ENCODE peak calls at places on chromosomes 3 and 15, in five cellular contexts. C, A, N, B and V are unnamed samples.
A peak's percentile ranks its signal among the peaks of the same experiment; 100 is the strongest.

GRCh38 chr3:46076606-46077005 is 49.3 kb upstream of the XCR1 start:
- DNase-seq in C (no peak), A (no peak), N (no peak), B (no peak), V (no peak)

GRCh38 chr3:115784739-115785571 is 161.6 kb downstream of the GAP43 start:
- DNase-seq in C (no peak), A (peak; percentile 88), N (peak; percentile 19), B (no peak), V (no peak)

GRCh38 chr3:4992118-4992517 is 12.9 kb downstream of the BHLHE40 start:
- DNase-seq in C (no peak), A (no peak), N (no peak), B (no peak), V (no peak)

GRCh38 chr15:70260580-70260979 is 162.9 kb upstream of the TLE3 start:
- DNase-seq in C (no peak), A (no peak), N (no peak), B (no peak), V (no peak)

GRCh38 chr15:101288905-101289513 is 6.0 kb downstream of the SNRPA1 start:
- DNase-seq in C (no peak), A (peak; percentile 70), N (peak; percentile 2), B (no peak), V (peak; percentile 33)

GRCh38 chr3:128347282-128347681 is 119.4 kb downstream of the DNAJB8 start:
- DNase-seq in C (no peak), A (no peak), N (no peak), B (no peak), V (no peak)

GRCh38 chr15:47718474-47719440 is 1.5 kb downstream of the SEMA6D start:
- DNase-seq in C (no peak), A (peak; percentile 23), N (no peak), B (peak; percentile 13), V (peak; percentile 17)

GRCh38 chr3:174439621-174440349 is 419.3 kb upstream of the NAALADL2 start:
- DNase-seq in C (no peak), A (peak; percentile 76), N (peak; percentile 4), B (no peak), V (peak; percentile 41)

GRCh38 chr3:194133661-194134230 is 2.2 kb upstream of the HES1 start:
- DNase-seq in C (no peak), A (peak; percentile 40), N (no peak), B (no peak), V (no peak)

GRCh38 chr15:30922469-30923311 is 19.0 kb downstream of the FAN1 start:
- DNase-seq in C (no peak), A (peak; percentile 81), N (no peak), B (peak; percentile 92), V (peak; percentile 34)

GRCh38 chr3:97957617-97958311 is 14.5 kb downstream of the RIOX2 start:
- DNase-seq in C (no peak), A (no peak), N (no peak), B (no peak), V (no peak)

GRCh38 chr15:98873441-98874218 is 134.0 kb downstream of the PGPEP1L start:
- DNase-seq in C (no peak), A (peak; percentile 90), N (no peak), B (no peak), V (no peak)

GRCh38 chr3:11155341-11156025 is 1.2 kb downstream of the HRH1 start:
- DNase-seq in C (no peak), A (peak; percentile 86), N (no peak), B (peak; percentile 64), V (peak; percentile 62)

GRCh38 chr15:83762367-83762766 is 108.4 kb downstream of the ADAMTSL3 start:
- DNase-seq in C (no peak), A (no peak), N (no peak), B (no peak), V (no peak)

GRCh38 chr3:167750273-167750971 is 14.9 kb downstream of the SERPINI1 start:
- DNase-seq in C (no peak), A (no peak), N (no peak), B (no peak), V (no peak)

GRCh38 chr3:197820550-197821335 is 29.7 kb downstream of the LRCH3 start:
- DNase-seq in C (no peak), A (no peak), N (no peak), B (no peak), V (no peak)

GRCh38 chr3:16338124-16338523 is 73.1 kb downstream of the OXNAD1 start:
- DNase-seq in C (no peak), A (no peak), N (no peak), B (no peak), V (no peak)

GRCh38 chr15:68384451-68385239 is 47.3 kb downstream of the ITGA11 start:
- DNase-seq in C (no peak), A (peak; percentile 63), N (no peak), B (no peak), V (no peak)

GRCh38 chr15:82047493-82048446 is 2.0 kb upstream of the MEX3B start:
- DNase-seq in C (no peak), A (peak; percentile 54), N (no peak), B (no peak), V (peak; percentile 18)

GRCh38 chr3:156171517-156172267 is 51.3 kb downstream of the KCNAB1 start:
- DNase-seq in C (no peak), A (no peak), N (no peak), B (no peak), V (no peak)

GRCh38 chr15:66565731-66566130 is at the start of gene LCTL:
- DNase-seq in C (no peak), A (peak; percentile 44), N (no peak), B (peak; percentile 8), V (no peak)

GRCh38 chr3:95407709-95408463 is 1345.0 kb downstream of the NSUN3 start:
- DNase-seq in C (no peak), A (no peak), N (no peak), B (no peak), V (no peak)

GRCh38 chr3:186588619-186589018 is 18.1 kb downstream of the DNAJB11 start:
- DNase-seq in C (no peak), A (peak; percentile 90), N (no peak), B (no peak), V (no peak)

GRCh38 chr3:33791477-33792166 is 6.8 kb upstream of the PDCD6IP start:
- DNase-seq in C (no peak), A (peak; percentile 99), N (no peak), B (no peak), V (no peak)

GRCh38 chr3:194399166-194399565 is at the start of gene GP5:
- DNase-seq in C (no peak), A (no peak), N (no peak), B (no peak), V (no peak)

GRCh38 chr3:154522031-154522430 is 92.0 kb upstream of the GPR149 start:
- DNase-seq in C (no peak), A (no peak), N (no peak), B (no peak), V (no peak)

GRCh38 chr3:39106281-39107055 is 959 bp downstream of the GORASP1 start:
- DNase-seq in C (no peak), A (peak; percentile 57), N (no peak), B (no peak), V (no peak)